ENCODE peak calls at places on chromosomes 6 and 20, in four cellular contexts. C is fibroblast of lung, S is gastrocnemius medialis, D is GM06990. M is an unnamed sample.
A peak's percentile ranks its signal among the peaks of the same experiment; 100 is the strongest.

GRCh38 chr6:31888281-31889258 is 8.9 kb downstream of the EHMT2 start:
- DNase-seq in C (no peak), S (no peak), D (no peak), M (peak; percentile 80)

GRCh38 chr6:80523531-80523970 is 417.1 kb downstream of the BCKDHB start:
- DNase-seq in S (peak; percentile 16), C (no peak), D (no peak), M (no peak)

GRCh38 chr6:132247381-132248159 is 153.7 kb downstream of the MOXD1 start:
- DNase-seq in S (no peak), C (peak; percentile 37), D (no peak), M (no peak)

GRCh38 chr20:47785321-47785899 is at the start of gene SULF2:
- DNase-seq in D (no peak), C (no peak), S (no peak), M (peak; percentile 63)

GRCh38 chr20:4434681-4435080 is 287.0 kb upstream of the PRND start:
- DNase-seq in S (no peak), C (peak; percentile 24), D (no peak), M (no peak)

GRCh38 chr20:5056801-5057599 is 55.7 kb upstream of the SLC23A2 start:
- DNase-seq in S (peak; percentile 38), C (peak; percentile 26), D (peak; percentile 27), M (peak; percentile 74)

GRCh38 chr6:157186785-157187181 is 136.5 kb downstream of the TMEM242 start:
- DNase-seq in C (no peak), S (no peak), D (no peak), M (no peak)

GRCh38 chr6:162999575-163000285 is 272.0 kb downstream of the PACRG start:
- DNase-seq in D (no peak), C (peak; percentile 76), S (no peak), M (no peak)

GRCh38 chr6:100283288-100283687 is 181.4 kb downstream of the SIM1 start:
- DNase-seq in D (no peak), S (no peak), C (peak; percentile 36), M (no peak)

GRCh38 chr6:98498359-98498758 is 336.0 kb upstream of the POU3F2 start:
- DNase-seq in D (no peak), S (no peak), C (no peak), M (no peak)

GRCh38 chr6:10383312-10384063 is 31.4 kb downstream of the TFAP2A start:
- DNase-seq in D (no peak), C (no peak), S (no peak), M (peak; percentile 50)

GRCh38 chr6:5315883-5316282 is 54.6 kb downstream of the FARS2 start:
- DNase-seq in C (no peak), D (no peak), S (no peak), M (no peak)

GRCh38 chr6:15658345-15658744 is 4.5 kb downstream of the DTNBP1 start:
- DNase-seq in C (no peak), S (no peak), D (peak; percentile 60), M (peak; percentile 46)

GRCh38 chr20:45173531-45173930 is 1.2 kb upstream of the PI3 start:
- DNase-seq in S (no peak), C (no peak), D (no peak), M (no peak)

GRCh38 chr20:24208652-24209051 is 220.1 kb upstream of the GGTLC1 start:
- DNase-seq in D (no peak), C (no peak), S (no peak), M (no peak)
- TF ChIP-seq CTCF in D (no peak), C (no peak), S (no peak), M (no peak)

DNA sequence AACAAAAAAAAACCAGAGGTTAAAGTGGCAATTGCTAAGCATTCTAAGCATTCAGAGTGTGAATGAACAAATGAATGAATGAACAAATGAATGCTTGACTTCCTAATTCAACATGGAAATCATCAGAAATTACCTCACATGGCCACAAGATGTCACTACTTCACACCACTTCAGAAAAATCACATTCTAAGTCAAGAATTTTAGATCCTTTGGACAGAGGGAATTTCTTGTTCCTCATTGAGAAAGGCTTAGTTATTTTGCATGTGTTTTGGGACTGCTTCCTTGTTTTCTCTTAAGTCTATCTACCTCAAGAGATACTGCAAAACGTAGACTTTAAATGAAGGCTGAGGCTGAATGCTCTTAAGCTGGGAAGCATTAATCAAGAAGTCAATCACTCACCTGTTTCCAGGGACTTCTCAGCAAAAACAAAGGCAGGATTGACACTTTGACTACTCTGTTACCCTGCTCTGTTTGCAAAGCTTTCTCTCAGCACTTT is 120.2 kb downstream of the MBOAT1 start:
- DNase-seq in D (peak; percentile 2), S (no peak), C (peak; percentile 69), M (no peak)
- TF ChIP-seq CTCF in D (peak; percentile 59), S (peak; percentile 51), C (peak; percentile 65), M (peak; percentile 54)

GRCh38 chr6:27755768-27756167 is 156.4 kb downstream of the OR2B2 start:
- DNase-seq in D (no peak), C (no peak), S (no peak), M (no peak)

GRCh38 chr6:27759930-27760329 is 152.3 kb downstream of the OR2B2 start:
- DNase-seq in D (no peak), C (no peak), S (no peak), M (no peak)

GRCh38 chr6:27758471-27758870 is 153.7 kb downstream of the OR2B2 start:
- DNase-seq in D (no peak), C (no peak), S (no peak), M (no peak)

GRCh38 chr6:27754408-27754782 is 157.8 kb downstream of the OR2B2 start:
- DNase-seq in D (no peak), S (no peak), C (no peak), M (no peak)

DNA sequence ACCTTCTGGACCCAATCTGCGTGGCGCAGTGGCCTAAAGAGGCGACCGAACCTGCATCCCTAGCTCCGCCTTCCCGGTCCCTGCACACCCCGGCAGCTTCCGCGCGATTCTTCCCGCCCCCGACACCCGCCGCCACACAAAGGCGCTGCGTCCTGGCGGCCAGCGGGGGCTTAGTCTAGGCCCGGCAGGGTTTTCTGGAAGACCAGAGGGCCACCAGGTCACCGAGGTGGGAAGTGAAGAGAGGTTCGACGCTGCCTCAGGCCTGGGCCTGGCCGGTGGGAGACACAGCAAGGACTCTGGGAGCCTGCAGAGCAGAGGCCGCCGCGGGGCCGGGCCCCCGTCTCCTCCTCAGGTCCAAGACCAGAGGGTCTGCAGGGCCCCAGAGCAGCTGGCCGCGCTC is 154.9 kb downstream of the OR2B2 start:
- DNase-seq in S (no peak), D (peak; percentile 73), C (peak; percentile 11), M (peak; percentile 60)
- TF ChIP-seq CTCF in S (no peak), D (no peak), C (no peak), M (no peak)

DNA sequence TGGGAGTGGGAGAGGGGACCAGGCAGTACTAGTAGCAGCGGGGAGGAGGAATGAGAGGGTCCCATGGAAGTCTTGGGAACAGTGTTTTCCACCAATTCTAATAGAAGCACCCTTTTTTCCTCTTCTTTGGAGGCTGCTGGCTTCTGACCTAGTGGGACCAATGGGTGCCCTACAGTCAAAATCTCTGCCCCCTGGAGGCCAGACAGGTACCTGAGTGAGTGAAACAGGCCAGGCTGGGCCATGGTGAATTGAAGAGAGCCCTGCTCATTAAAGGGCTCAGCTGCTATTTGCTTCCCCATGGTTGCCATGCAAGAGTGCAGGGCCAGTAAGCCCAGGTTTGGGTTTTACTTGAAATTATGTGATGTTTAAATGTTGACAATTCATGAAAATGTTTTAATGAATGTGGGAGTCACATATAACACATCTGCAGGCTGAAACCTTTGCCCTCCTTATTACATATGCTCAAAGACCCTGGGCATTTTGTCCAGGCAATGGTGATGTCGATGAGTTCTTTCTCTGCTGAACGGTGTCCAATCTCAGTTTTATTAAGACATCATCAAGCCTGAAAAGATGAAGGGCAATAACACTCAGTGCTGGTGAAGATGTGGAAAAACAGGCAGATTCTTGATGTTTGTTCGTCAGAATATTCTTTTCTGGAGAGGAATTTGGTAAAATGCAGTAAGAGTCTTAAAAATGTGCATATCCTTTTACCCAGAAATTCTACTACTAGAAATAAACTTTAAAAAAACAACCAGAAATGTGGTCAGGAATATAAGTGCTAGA is 42.3 kb upstream of the OCSTAMP start:
- DNase-seq in C (no peak), S (no peak), D (no peak), M (no peak)
- TF ChIP-seq CTCF in C (no peak), S (no peak), D (peak; percentile 53), M (peak; percentile 6)

GRCh38 chr20:57389695-57390603 is 1.2 kb upstream of the RBM38 start:
- DNase-seq in S (peak; percentile 30), C (no peak), D (peak; percentile 80), M (peak; percentile 73)

GRCh38 chr20:57390604-57391438 is at the start of gene RBM38:
- DNase-seq in D (peak; percentile 86), S (peak; percentile 71), C (peak; percentile 57), M (peak; percentile 97)

GRCh38 chr20:57387945-57388351 is 3.2 kb upstream of the RBM38 start:
- DNase-seq in C (no peak), D (no peak), S (peak; percentile 14), M (no peak)

GRCh38 chr20:57387463-57387862 is 3.7 kb upstream of the RBM38 start:
- DNase-seq in D (no peak), C (no peak), S (peak; percentile 9), M (no peak)

GRCh38 chr20:57388953-57389694 is 2.1 kb upstream of the RBM38 start:
- DNase-seq in D (peak; percentile 86), C (peak; percentile 65), S (peak; percentile 75), M (peak; percentile 87)
- TF ChIP-seq CTCF in D (peak; percentile 62), C (peak; percentile 19), S (peak; percentile 9), M (peak; percentile 43)

GRCh38 chr6:44921787-44922186 is 406.3 kb upstream of the RUNX2 start:
- DNase-seq in D (no peak), C (no peak), S (no peak), M (no peak)
- TF ChIP-seq CTCF in D (no peak), C (no peak), S (no peak), M (no peak)

GRCh38 chr6:143236151-143236788 is 175.6 kb downstream of the AIG1 start:
- DNase-seq in S (peak; percentile 78), D (no peak), C (no peak), M (no peak)
- TF ChIP-seq CTCF in S (no peak), D (no peak), C (no peak), M (no peak)

DNA sequence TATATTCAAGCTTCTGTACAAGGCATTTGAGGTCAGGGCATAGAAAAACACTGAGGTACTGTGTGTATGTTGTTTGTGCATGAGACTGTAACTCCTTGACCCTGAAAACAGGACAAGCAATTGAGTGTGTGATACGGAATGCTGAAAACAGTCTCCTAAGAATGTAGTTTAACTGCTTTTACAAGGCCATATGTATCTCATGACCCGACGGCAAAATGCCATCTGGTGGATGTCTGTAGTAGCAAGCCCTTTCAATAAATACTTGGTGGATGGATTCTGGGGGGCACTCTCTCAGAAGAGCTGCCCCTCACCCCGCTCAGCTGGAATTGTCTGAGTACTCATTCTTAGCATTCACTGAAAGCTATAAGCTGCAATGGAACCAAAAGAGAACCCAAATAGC is 69.3 kb upstream of the EYS start:
- DNase-seq in S (no peak), C (peak; percentile 5), D (no peak), M (no peak)
- TF ChIP-seq CTCF in S (no peak), C (no peak), D (no peak), M (no peak)